ENCODE peak calls at places on chromosomes 4 and X, in eight cellular contexts. One of them, this sample, is unnamed. For H3K4me1, the result is how much of the 10 kb centered on the place peaks cover.

GRCh38 chr4:32161382-32161781 is 1441.2 kb downstream of the PCDH7 start:
- DNase-seq in upper lobe of left lung: no peak
- DNase-seq in H1: no peak
- DNase-seq in spleen: no peak
- DNase-seq in suprapubic skin: no peak
- DNase-seq in breast epithelium: no peak
- DNase-seq in transverse colon: no peak
- DNase-seq in sigmoid colon: no peak
- DNase-seq in this sample: no peak

GRCh38 chr4:22514001-22514400 is 1.9 kb downstream of the ADGRA3 start:
- DNase-seq in spleen: no peak
- DNase-seq in H1: no peak
- DNase-seq in transverse colon: no peak
- DNase-seq in suprapubic skin: no peak
- DNase-seq in breast epithelium: no peak
- DNase-seq in upper lobe of left lung: no peak
- DNase-seq in sigmoid colon: no peak
- DNase-seq in this sample: no peak

GRCh38 chrX:6813836-6814370 is 279.0 kb upstream of the VCX3A start:
- DNase-seq in upper lobe of left lung: no peak
- DNase-seq in spleen: no peak
- DNase-seq in breast epithelium: no peak
- DNase-seq in sigmoid colon: no peak
- DNase-seq in transverse colon: no peak
- DNase-seq in suprapubic skin: no peak
- DNase-seq in H1: peak
- DNase-seq in this sample: no peak

GRCh38 chr4:25670991-25671390 is 15.3 kb downstream of the SLC34A2 start:
- DNase-seq in breast epithelium: no peak
- DNase-seq in H1: no peak
- DNase-seq in suprapubic skin: no peak
- DNase-seq in transverse colon: no peak
- DNase-seq in spleen: no peak
- DNase-seq in sigmoid colon: no peak
- DNase-seq in upper lobe of left lung: no peak
- DNase-seq in this sample: no peak

GRCh38 chr4:167233523-167234387 is 539 bp downstream of the SPOCK3 start:
- DNase-seq in suprapubic skin: no peak
- DNase-seq in sigmoid colon: no peak
- DNase-seq in H1: peak
- DNase-seq in upper lobe of left lung: no peak
- DNase-seq in transverse colon: no peak
- DNase-seq in spleen: no peak
- DNase-seq in breast epithelium: no peak
- DNase-seq in this sample: no peak

GRCh38 chr4:20299515-20299914 is 47.8 kb downstream of the SLIT2 start:
- DNase-seq in H1: no peak
- DNase-seq in transverse colon: no peak
- DNase-seq in breast epithelium: no peak
- DNase-seq in suprapubic skin: no peak
- DNase-seq in upper lobe of left lung: no peak
- DNase-seq in sigmoid colon: no peak
- DNase-seq in spleen: no peak
- DNase-seq in this sample: no peak

GRCh38 chr4:56424697-56425514 is 10.5 kb downstream of the PPAT start:
- DNase-seq in H1: no peak
- DNase-seq in sigmoid colon: no peak
- DNase-seq in spleen: no peak
- DNase-seq in transverse colon: peak
- DNase-seq in upper lobe of left lung: no peak
- DNase-seq in suprapubic skin: no peak
- DNase-seq in breast epithelium: no peak
- DNase-seq in this sample: peak

GRCh38 chr4:54230479-54231418 is 1.7 kb downstream of the PDGFRA start:
- DNase-seq in transverse colon: no peak
- DNase-seq in suprapubic skin: peak
- DNase-seq in sigmoid colon: peak
- DNase-seq in upper lobe of left lung: no peak
- DNase-seq in breast epithelium: no peak
- DNase-seq in spleen: no peak
- DNase-seq in H1: peak
- DNase-seq in this sample: no peak

GRCh38 chrX:107677909-107678308 is 49.6 kb downstream of the PRPS1 start:
- DNase-seq in spleen: no peak
- DNase-seq in upper lobe of left lung: no peak
- DNase-seq in transverse colon: no peak
- DNase-seq in sigmoid colon: no peak
- DNase-seq in suprapubic skin: no peak
- DNase-seq in breast epithelium: no peak
- DNase-seq in H1: no peak
- DNase-seq in this sample: no peak

GRCh38 chr4:156298230-156298629 is 344.6 kb upstream of the CTSO start:
- DNase-seq in sigmoid colon: peak
- DNase-seq in H1: no peak
- DNase-seq in suprapubic skin: no peak
- DNase-seq in breast epithelium: no peak
- DNase-seq in upper lobe of left lung: no peak
- DNase-seq in spleen: no peak
- DNase-seq in transverse colon: peak
- DNase-seq in this sample: no peak

GRCh38 chr4:41142946-41143720 is 71.2 kb downstream of the APBB2 start:
- DNase-seq in transverse colon: peak
- DNase-seq in breast epithelium: no peak
- DNase-seq in suprapubic skin: peak
- DNase-seq in sigmoid colon: peak
- DNase-seq in spleen: no peak
- DNase-seq in H1: no peak
- DNase-seq in upper lobe of left lung: peak
- DNase-seq in this sample: peak

GRCh38 chr4:41144812-41145211 is 69.5 kb downstream of the APBB2 start:
- DNase-seq in suprapubic skin: no peak
- DNase-seq in sigmoid colon: no peak
- DNase-seq in breast epithelium: no peak
- DNase-seq in transverse colon: no peak
- DNase-seq in H1: no peak
- DNase-seq in spleen: no peak
- DNase-seq in upper lobe of left lung: no peak
- DNase-seq in this sample: no peak

GRCh38 chr4:41142356-41142755 is 72.0 kb downstream of the APBB2 start:
- DNase-seq in H1: no peak
- DNase-seq in sigmoid colon: no peak
- DNase-seq in spleen: no peak
- DNase-seq in breast epithelium: no peak
- DNase-seq in upper lobe of left lung: no peak
- DNase-seq in transverse colon: no peak
- DNase-seq in suprapubic skin: no peak
- DNase-seq in this sample: no peak

GRCh38 chr4:41145571-41146078 is 68.7 kb downstream of the APBB2 start:
- DNase-seq in breast epithelium: no peak
- DNase-seq in sigmoid colon: no peak
- DNase-seq in spleen: no peak
- DNase-seq in suprapubic skin: no peak
- DNase-seq in H1: no peak
- DNase-seq in upper lobe of left lung: no peak
- DNase-seq in transverse colon: no peak
- DNase-seq in this sample: no peak

GRCh38 chr4:41143721-41144379 is 70.5 kb downstream of the APBB2 start:
- DNase-seq in suprapubic skin: no peak
- DNase-seq in transverse colon: no peak
- DNase-seq in upper lobe of left lung: no peak
- DNase-seq in H1: no peak
- DNase-seq in breast epithelium: no peak
- DNase-seq in spleen: no peak
- DNase-seq in sigmoid colon: no peak
- DNase-seq in this sample: no peak
- H3K4me1 ChIP-seq in suprapubic skin: half or more
- H3K4me1 ChIP-seq in transverse colon: under half
- H3K4me1 ChIP-seq in upper lobe of left lung: under half
- H3K4me1 ChIP-seq in H1: under half
- H3K4me1 ChIP-seq in breast epithelium: under half
- H3K4me1 ChIP-seq in spleen: under half
- H3K4me1 ChIP-seq in sigmoid colon: half or more
- H3K4me1 ChIP-seq in this sample: under half

GRCh38 chrX:30654989-30655607 is 1.9 kb downstream of the GK start:
- DNase-seq in breast epithelium: no peak
- DNase-seq in suprapubic skin: no peak
- DNase-seq in spleen: no peak
- DNase-seq in H1: no peak
- DNase-seq in sigmoid colon: no peak
- DNase-seq in transverse colon: no peak
- DNase-seq in upper lobe of left lung: no peak
- DNase-seq in this sample: no peak
- H3K4me3 ChIP-seq in breast epithelium: no peak
- H3K4me3 ChIP-seq in suprapubic skin: no peak
- H3K4me3 ChIP-seq in spleen: no peak
- H3K4me3 ChIP-seq in H1: no peak
- H3K4me3 ChIP-seq in sigmoid colon: no peak
- H3K4me3 ChIP-seq in transverse colon: no peak
- H3K4me3 ChIP-seq in upper lobe of left lung: no peak
- H3K4me3 ChIP-seq in this sample: no peak

DNA sequence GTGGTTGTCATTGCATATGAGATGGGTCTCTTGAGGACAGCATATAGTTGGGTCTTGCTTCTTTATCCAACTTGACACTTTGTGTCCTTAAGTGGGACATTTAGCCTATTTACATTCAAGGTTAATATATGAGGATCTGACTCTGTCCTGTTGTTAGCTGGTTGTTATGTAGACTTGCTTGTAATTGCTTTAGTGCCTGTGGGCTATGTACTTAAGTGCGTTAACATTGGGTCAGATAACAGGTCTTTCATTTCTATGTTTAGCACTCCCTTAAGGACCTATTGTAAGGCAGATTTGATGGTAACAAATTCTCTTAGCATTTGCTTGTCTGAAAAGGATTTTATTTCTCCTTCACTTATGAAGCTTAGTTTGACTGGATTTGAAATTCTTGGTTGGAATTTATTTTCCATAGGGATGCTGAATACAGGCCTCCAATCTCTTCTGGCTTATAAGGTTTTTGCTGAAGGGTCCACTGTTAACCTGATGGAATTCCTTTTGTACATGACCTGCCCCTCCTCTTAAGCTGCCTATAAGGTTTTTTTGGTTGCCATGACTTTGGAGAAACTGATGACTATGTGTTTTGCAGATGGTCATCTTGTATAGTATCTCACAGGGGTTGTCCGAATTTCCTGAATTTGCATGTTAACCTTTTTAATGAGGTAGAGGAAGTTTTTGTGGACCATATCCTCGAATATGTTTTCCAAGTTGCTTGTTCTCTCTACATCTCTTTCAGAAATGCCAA is 162.0 kb downstream of the NKX6-1 start:
- DNase-seq in spleen: no peak
- DNase-seq in breast epithelium: no peak
- DNase-seq in H1: no peak
- DNase-seq in transverse colon: no peak
- DNase-seq in upper lobe of left lung: no peak
- DNase-seq in sigmoid colon: no peak
- DNase-seq in suprapubic skin: no peak
- DNase-seq in this sample: no peak
- TF ChIP-seq POLR2AphosphoS5 in spleen: no peak
- TF ChIP-seq POLR2AphosphoS5 in breast epithelium: no peak
- TF ChIP-seq POLR2AphosphoS5 in H1: no peak
- TF ChIP-seq POLR2AphosphoS5 in transverse colon: no peak
- TF ChIP-seq POLR2AphosphoS5 in upper lobe of left lung: no peak
- TF ChIP-seq POLR2AphosphoS5 in sigmoid colon: no peak
- TF ChIP-seq POLR2AphosphoS5 in suprapubic skin: no peak
- TF ChIP-seq POLR2AphosphoS5 in this sample: no peak

GRCh38 chrX:66017659-66018170 is 22.2 kb downstream of the VSIG4 start:
- DNase-seq in suprapubic skin: no peak
- DNase-seq in sigmoid colon: no peak
- DNase-seq in breast epithelium: no peak
- DNase-seq in spleen: no peak
- DNase-seq in upper lobe of left lung: no peak
- DNase-seq in H1: no peak
- DNase-seq in transverse colon: no peak
- DNase-seq in this sample: peak
- H3K4me1 ChIP-seq in suprapubic skin: under half
- H3K4me1 ChIP-seq in sigmoid colon: under half
- H3K4me1 ChIP-seq in breast epithelium: under half
- H3K4me1 ChIP-seq in spleen: under half
- H3K4me1 ChIP-seq in upper lobe of left lung: under half
- H3K4me1 ChIP-seq in H1: under half
- H3K4me1 ChIP-seq in transverse colon: under half
- H3K4me1 ChIP-seq in this sample: under half

DNA sequence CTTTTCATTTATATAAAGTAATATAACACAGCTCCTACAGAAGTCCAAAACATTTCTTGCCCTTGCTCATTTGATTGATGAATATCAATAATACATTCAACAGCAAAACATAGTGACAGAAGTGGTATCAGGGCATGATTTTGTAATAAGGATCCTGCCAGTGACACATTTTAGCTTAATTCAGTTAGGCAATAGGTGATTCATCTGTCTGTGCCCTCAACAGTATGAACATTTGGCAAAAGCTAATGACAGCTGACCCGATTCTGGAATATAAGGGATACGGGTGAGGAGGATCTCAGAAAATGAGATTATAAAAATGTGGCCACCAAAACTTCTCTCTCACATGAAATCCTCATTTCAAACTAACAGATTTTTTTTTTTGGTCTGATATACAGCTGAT is 294.0 kb downstream of the CAMK2D start:
- DNase-seq in H1: no peak
- DNase-seq in transverse colon: no peak
- DNase-seq in breast epithelium: no peak
- DNase-seq in upper lobe of left lung: no peak
- DNase-seq in suprapubic skin: no peak
- DNase-seq in sigmoid colon: no peak
- DNase-seq in spleen: no peak
- DNase-seq in this sample: no peak
- H3K4me3 ChIP-seq in H1: no peak
- H3K4me3 ChIP-seq in transverse colon: no peak
- H3K4me3 ChIP-seq in breast epithelium: no peak
- H3K4me3 ChIP-seq in upper lobe of left lung: no peak
- H3K4me3 ChIP-seq in suprapubic skin: peak
- H3K4me3 ChIP-seq in sigmoid colon: no peak
- H3K4me3 ChIP-seq in spleen: no peak
- H3K4me3 ChIP-seq in this sample: no peak